ENCODE peak calls at places on chromosomes 3 and 15, in seven cellular contexts. R is mesendoderm; D is MV-4-11; W is dermis blood vessel endothelial cell; H is GDM1; V is stimulated activated CD8-positive, alpha-beta memory T cell treated with anti-CD3 and anti-CD28 coated beads, Interleukin-7, amount 100 ng/mL, for 48 hours; G is NCI-H1092. E is an unnamed sample.

GRCh38 chr3:39849992-39850706 is 40.7 kb downstream of the MYRIP start:
- DNase-seq in R (no peak), G (peak; percentile 18), D (peak; percentile 87), V (no peak), W (no peak), H (peak; percentile 32), E (peak; percentile 67)

GRCh38 chr3:63462732-63463131 is 184.6 kb downstream of the SYNPR start:
- DNase-seq in R (peak; percentile 23), V (no peak), G (no peak), H (no peak), W (no peak), D (no peak), E (no peak)

GRCh38 chr3:171781711-171782127 is 28.6 kb downstream of the PLD1 start:
- DNase-seq in R (no peak), G (no peak), H (no peak), D (no peak), W (peak; percentile 43), V (no peak), E (no peak)

GRCh38 chr3:102144063-102144462 is 290.8 kb upstream of the ZPLD1 start:
- DNase-seq in V (no peak), D (no peak), W (no peak), R (no peak), G (no peak), H (no peak), E (no peak)

GRCh38 chr3:138479355-138479964 is 45.0 kb downstream of the ESYT3 start:
- DNase-seq in W (peak; percentile 64), G (peak; percentile 19), D (peak; percentile 59), V (peak; percentile 13), H (peak; percentile 20), R (peak; percentile 81), E (no peak)

GRCh38 chr15:70826634-70827033 is 27.3 kb downstream of the LARP6 start:
- DNase-seq in D (peak; percentile 88), H (no peak), W (peak; percentile 25), V (no peak), G (no peak), R (no peak), E (no peak)

GRCh38 chr3:184691397-184692131 is 20.3 kb downstream of the MAGEF1 start:
- DNase-seq in D (peak; percentile 65), G (no peak), W (no peak), H (peak; percentile 61), R (no peak), V (no peak), E (no peak)

GRCh38 chr3:155763870-155764463 is 19.1 kb upstream of the PLCH1 start:
- DNase-seq in D (peak; percentile 22), H (no peak), R (no peak), G (no peak), W (no peak), V (no peak), E (no peak)

GRCh38 chr15:56678562-56678961 is 54.7 kb downstream of the ZNF280D start:
- DNase-seq in V (no peak), R (no peak), D (no peak), H (no peak), W (no peak), G (no peak), E (no peak)

GRCh38 chr3:153399636-153400035 is 237.6 kb downstream of the RAP2B start:
- DNase-seq in G (no peak), R (no peak), H (no peak), W (no peak), D (no peak), V (no peak), E (no peak)

GRCh38 chr3:195790891-195791290 is 20.8 kb downstream of the MUC4 start:
- DNase-seq in W (no peak), H (no peak), D (no peak), V (no peak), G (no peak), R (no peak), E (no peak)

GRCh38 chr3:178063475-178063874 is 472.8 kb upstream of the KCNMB2 start:
- DNase-seq in H (no peak), G (no peak), V (no peak), R (no peak), W (peak; percentile 73), D (peak; percentile 34), E (no peak)

GRCh38 chr15:98330692-98331435 is 317.5 kb upstream of the IGF1R start:
- DNase-seq in V (no peak), W (no peak), H (no peak), D (peak; percentile 52), G (no peak), R (no peak), E (no peak)

GRCh38 chr15:91128028-91128427 is 28.0 kb downstream of the SV2B start:
- DNase-seq in H (no peak), W (no peak), R (peak; percentile 36), G (no peak), V (no peak), D (no peak), E (no peak)

GRCh38 chr3:105906834-105907233 is 38.0 kb upstream of the CBLB start:
- DNase-seq in D (no peak), G (no peak), R (no peak), V (no peak), W (peak; percentile 94), H (no peak), E (no peak)

GRCh38 chr15:72230197-72231065 is 559 bp downstream of the PKM start:
- DNase-seq in V (peak; percentile 87), H (peak; percentile 83), D (peak; percentile 66), W (peak; percentile 91), G (peak; percentile 53), R (peak; percentile 87), E (no peak)

GRCh38 chr3:124567168-124567567 is 163.1 kb upstream of the UMPS start:
- DNase-seq in V (no peak), D (no peak), R (no peak), W (no peak), G (no peak), H (no peak), E (no peak)

GRCh38 chr3:137012097-137012501 is 54.3 kb downstream of the IL20RB start:
- DNase-seq in R (peak; percentile 37), D (no peak), G (no peak), H (no peak), V (no peak), W (peak; percentile 26), E (no peak)

GRCh38 chr3:171606151-171606751 is 146.0 kb upstream of the TNIK start:
- DNase-seq in H (no peak), V (no peak), G (no peak), W (no peak), R (no peak), D (no peak), E (no peak)

GRCh38 chr15:101483476-101483875 is 6.0 kb downstream of the PCSK6 start:
- DNase-seq in V (no peak), D (no peak), G (no peak), H (no peak), W (no peak), R (no peak), E (no peak)

GRCh38 chr3:183178833-183179549 is 16.5 kb upstream of the LAMP3 start:
- DNase-seq in R (peak; percentile 65), W (peak; percentile 79), G (no peak), D (no peak), V (peak; percentile 37), H (no peak), E (peak; percentile 43)

GRCh38 chr3:171770689-171771620 is 39.3 kb downstream of the PLD1 start:
- DNase-seq in H (no peak), W (peak; percentile 77), D (peak; percentile 82), R (peak; percentile 87), G (no peak), V (no peak), E (no peak)

GRCh38 chr3:33658971-33659848 is 58.8 kb downstream of the CLASP2 start:
- DNase-seq in H (peak; percentile 21), W (peak; percentile 82), R (peak; percentile 89), G (peak; percentile 80), D (peak; percentile 73), V (no peak), E (peak; percentile 61)

GRCh38 chr3:10189557-10190374 is 25.0 kb downstream of the IRAK2 start:
- DNase-seq in W (peak; percentile 92), R (no peak), D (peak; percentile 96), V (peak; percentile 33), H (peak; percentile 91), G (no peak), E (peak; percentile 58)

GRCh38 chr3:100615684-100616083 is 6.3 kb downstream of the ADGRG7 start:
- DNase-seq in D (no peak), G (no peak), W (no peak), V (no peak), H (no peak), R (no peak), E (no peak)

GRCh38 chr3:177402533-177402932 is 205.3 kb upstream of the TBL1XR1 start:
- DNase-seq in V (no peak), G (no peak), D (no peak), R (no peak), H (no peak), W (no peak), E (no peak)

GRCh38 chr15:97900006-97900405 is 60.5 kb upstream of the ARRDC4 start:
- DNase-seq in H (no peak), R (no peak), G (no peak), W (no peak), V (no peak), D (no peak), E (no peak)